ENCODE peak calls at places on chromosomes 11 and 22, in five cellular contexts. I is HCEC 1CT; A is stimulated activated CD8-positive, alpha-beta memory T cell treated with anti-CD3 and anti-CD28 coated beads, Interleukin-15, amount 100 ng/mL, for 48 hours; M is foreskin keratinocyte; L is lung. X is an unnamed sample.

GRCh38 chr11:61797263-61797944 is 4.7 kb downstream of the FEN1 start:
- DNase-seq in M (no peak), L (peak; percentile 74), I (peak; percentile 76), A (no peak), X (no peak)

GRCh38 chr11:13473013-13473722 is 10.1 kb upstream of the BTBD10 start:
- DNase-seq in L (no peak), M (no peak), I (no peak), A (no peak), X (no peak)

GRCh38 chr22:46738961-46739870 is 1.2 kb upstream of the CERK start:
- DNase-seq in M (peak; percentile 53), L (peak; percentile 50), I (peak; percentile 49), A (peak; percentile 66), X (no peak)

GRCh38 chr11:73412308-73412707 is 36.1 kb downstream of the RELT start:
- DNase-seq in I (no peak), M (no peak), A (no peak), L (no peak), X (no peak)

GRCh38 chr22:19691721-19692341 is 22.5 kb upstream of the SEPTIN5 start:
- DNase-seq in M (peak; percentile 25), I (peak; percentile 3), A (no peak), L (no peak), X (no peak)

GRCh38 chr22:32421484-32421883 is 9.4 kb upstream of the RTCB start:
- DNase-seq in I (no peak), L (no peak), A (no peak), M (no peak), X (no peak)

GRCh38 chr11:541433-541885 is 4.1 kb downstream of the LRRC56 start:
- DNase-seq in M (no peak), A (no peak), L (no peak), I (no peak), X (no peak)

GRCh38 chr11:131246589-131247164 is 123.7 kb upstream of the NTM start:
- DNase-seq in M (no peak), A (no peak), I (no peak), L (peak; percentile 34), X (no peak)

GRCh38 chr11:46202696-46203391 is 74.6 kb upstream of the CREB3L1 start:
- DNase-seq in M (no peak), L (no peak), A (no peak), I (no peak), X (no peak)

X was measured in NK-92 treated with Interleukin-12 subunit alpha and Interleukin-12 subunit beta, amount 100 ng/mL, for 24 hours.